ENCODE peak calls at places on chromosomes 1 and 21, in eight cellular contexts. One of them, this sample, is unnamed.

GRCh38 chr1:2628191-2628932 is 4.5 kb downstream of the MMEL1 start:
- DNase-seq in HCT116: no peak
- DNase-seq in OCI-LY7: no peak
- DNase-seq in MM.1S: no peak
- DNase-seq in hepatocyte: no peak
- DNase-seq in GM23248: no peak
- DNase-seq in PC-3: no peak
- DNase-seq in GM23338: peak; percentile 32
- DNase-seq in this sample: peak; percentile 39

GRCh38 chr21:36647279-36648093 is 51.4 kb upstream of the SIM2 start:
- DNase-seq in MM.1S: no peak
- DNase-seq in hepatocyte: peak; percentile 70
- DNase-seq in HCT116: no peak
- DNase-seq in PC-3: peak; percentile 89
- DNase-seq in GM23248: no peak
- DNase-seq in OCI-LY7: no peak
- DNase-seq in GM23338: peak; percentile 73
- DNase-seq in this sample: peak; percentile 45

GRCh38 chr1:88791192-88791591 is 100.2 kb downstream of the GTF2B start:
- DNase-seq in HCT116: no peak
- DNase-seq in PC-3: no peak
- DNase-seq in hepatocyte: no peak
- DNase-seq in MM.1S: no peak
- DNase-seq in GM23248: peak; percentile 33
- DNase-seq in OCI-LY7: no peak
- DNase-seq in GM23338: no peak
- DNase-seq in this sample: no peak

GRCh38 chr21:45488839-45489479 is 53.3 kb downstream of the SLC19A1 start:
- DNase-seq in OCI-LY7: no peak
- DNase-seq in GM23248: no peak
- DNase-seq in GM23338: peak; percentile 66
- DNase-seq in PC-3: no peak
- DNase-seq in MM.1S: no peak
- DNase-seq in hepatocyte: no peak
- DNase-seq in HCT116: no peak
- DNase-seq in this sample: peak; percentile 52

GRCh38 chr1:207423560-207424292 is 30.4 kb upstream of the CR2 start:
- DNase-seq in GM23338: peak; percentile 67
- DNase-seq in OCI-LY7: no peak
- DNase-seq in MM.1S: no peak
- DNase-seq in hepatocyte: peak; percentile 10
- DNase-seq in GM23248: no peak
- DNase-seq in PC-3: peak; percentile 19
- DNase-seq in HCT116: no peak
- DNase-seq in this sample: peak; percentile 25

GRCh38 chr1:197151185-197151584 is 4.7 kb upstream of the ASPM start:
- DNase-seq in OCI-LY7: no peak
- DNase-seq in hepatocyte: no peak
- DNase-seq in HCT116: no peak
- DNase-seq in MM.1S: no peak
- DNase-seq in PC-3: no peak
- DNase-seq in GM23338: no peak
- DNase-seq in GM23248: no peak
- DNase-seq in this sample: no peak

GRCh38 chr1:32709075-32709474 is 6.5 kb upstream of the SYNC start:
- DNase-seq in GM23338: no peak
- DNase-seq in MM.1S: no peak
- DNase-seq in GM23248: no peak
- DNase-seq in PC-3: no peak
- DNase-seq in HCT116: no peak
- DNase-seq in OCI-LY7: no peak
- DNase-seq in hepatocyte: no peak
- DNase-seq in this sample: no peak

GRCh38 chr1:118785246-118785645 is 202.9 kb downstream of the TBX15 start:
- DNase-seq in MM.1S: peak; percentile 16
- DNase-seq in GM23248: peak; percentile 30
- DNase-seq in GM23338: no peak
- DNase-seq in OCI-LY7: no peak
- DNase-seq in HCT116: no peak
- DNase-seq in PC-3: peak; percentile 46
- DNase-seq in hepatocyte: no peak
- DNase-seq in this sample: peak; percentile 4

GRCh38 chr1:1962752-1963151 is 40.8 kb downstream of the CFAP74 start:
- DNase-seq in GM23338: no peak
- DNase-seq in hepatocyte: no peak
- DNase-seq in GM23248: no peak
- DNase-seq in MM.1S: no peak
- DNase-seq in OCI-LY7: no peak
- DNase-seq in HCT116: no peak
- DNase-seq in PC-3: no peak
- DNase-seq in this sample: no peak

GRCh38 chr21:42865361-42866160 is 13.8 kb downstream of the WDR4 start:
- DNase-seq in MM.1S: no peak
- DNase-seq in PC-3: no peak
- DNase-seq in hepatocyte: no peak
- DNase-seq in HCT116: no peak
- DNase-seq in GM23248: peak; percentile 50
- DNase-seq in GM23338: no peak
- DNase-seq in OCI-LY7: no peak
- DNase-seq in this sample: no peak

GRCh38 chr1:98749152-98749756 is 87.7 kb downstream of the SNX7 start:
- DNase-seq in GM23248: peak; percentile 30
- DNase-seq in MM.1S: peak; percentile 29
- DNase-seq in PC-3: peak; percentile 65
- DNase-seq in HCT116: no peak
- DNase-seq in OCI-LY7: peak; percentile 37
- DNase-seq in hepatocyte: peak; percentile 11
- DNase-seq in GM23338: no peak
- DNase-seq in this sample: no peak

GRCh38 chr1:114009393-114009792 is 30.1 kb downstream of the OLFML3 start:
- DNase-seq in hepatocyte: no peak
- DNase-seq in PC-3: peak; percentile 34
- DNase-seq in HCT116: no peak
- DNase-seq in GM23338: no peak
- DNase-seq in GM23248: peak; percentile 56
- DNase-seq in MM.1S: no peak
- DNase-seq in OCI-LY7: no peak
- DNase-seq in this sample: no peak

DNA sequence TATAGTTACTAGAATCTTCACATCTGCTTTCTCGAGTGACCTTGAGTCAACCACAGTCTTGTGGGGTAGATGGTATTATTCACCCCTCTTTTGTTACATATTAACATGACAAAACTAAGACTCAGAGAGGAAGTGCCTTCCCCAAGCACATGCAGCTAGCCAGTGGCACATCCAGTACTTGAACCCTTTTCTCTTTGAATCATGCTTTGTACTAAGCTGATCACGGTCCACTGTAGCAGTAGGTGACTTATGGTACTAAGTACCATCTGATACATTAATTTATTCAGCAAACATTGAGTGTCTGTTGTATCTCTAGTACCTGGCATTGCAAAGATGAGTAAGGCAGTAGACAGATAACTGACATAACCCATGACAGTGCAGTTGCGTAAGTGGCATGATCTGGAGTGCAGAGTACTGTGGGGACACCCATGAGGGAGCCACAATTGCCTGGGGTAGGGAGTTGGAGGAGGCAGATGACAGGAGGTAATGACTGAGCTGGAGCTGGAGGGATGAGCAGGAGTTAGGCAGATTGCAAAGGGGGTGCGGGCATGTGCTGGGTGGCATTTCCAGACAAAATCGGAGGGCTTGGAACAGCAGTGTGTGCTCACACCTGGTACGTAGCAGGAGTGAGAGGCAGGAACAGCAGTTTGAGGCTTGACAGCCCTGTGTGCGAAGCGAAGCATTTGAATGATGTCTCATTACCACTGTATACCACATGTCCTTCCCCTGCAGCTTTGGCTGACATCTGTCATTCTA is 29.8 kb downstream of the UCK2 start:
- DNase-seq in OCI-LY7: no peak
- DNase-seq in hepatocyte: peak; percentile 14
- DNase-seq in HCT116: no peak
- DNase-seq in GM23248: peak; percentile 77
- DNase-seq in MM.1S: no peak
- DNase-seq in GM23338: peak; percentile 56
- DNase-seq in PC-3: no peak
- DNase-seq in this sample: no peak
- TF ChIP-seq EZH2phosphoT487 in OCI-LY7: no peak
- TF ChIP-seq EZH2phosphoT487 in hepatocyte: no peak
- TF ChIP-seq EZH2phosphoT487 in HCT116: no peak
- TF ChIP-seq EZH2phosphoT487 in GM23248: no peak
- TF ChIP-seq EZH2phosphoT487 in MM.1S: no peak
- TF ChIP-seq EZH2phosphoT487 in GM23338: no peak
- TF ChIP-seq EZH2phosphoT487 in PC-3: no peak
- TF ChIP-seq EZH2phosphoT487 in this sample: no peak

GRCh38 chr21:37874481-37874880 is 41.8 kb downstream of the KCNJ6 start:
- DNase-seq in GM23248: no peak
- DNase-seq in hepatocyte: no peak
- DNase-seq in PC-3: no peak
- DNase-seq in OCI-LY7: no peak
- DNase-seq in GM23338: no peak
- DNase-seq in HCT116: no peak
- DNase-seq in MM.1S: no peak
- DNase-seq in this sample: no peak

GRCh38 chr21:37871121-37871862 is 45.0 kb downstream of the KCNJ6 start:
- DNase-seq in PC-3: peak; percentile 10
- DNase-seq in hepatocyte: no peak
- DNase-seq in GM23248: peak; percentile 91
- DNase-seq in MM.1S: no peak
- DNase-seq in HCT116: no peak
- DNase-seq in GM23338: no peak
- DNase-seq in OCI-LY7: no peak
- DNase-seq in this sample: no peak

GRCh38 chr21:37870229-37870628 is 46.0 kb downstream of the KCNJ6 start:
- DNase-seq in GM23338: no peak
- DNase-seq in HCT116: no peak
- DNase-seq in PC-3: no peak
- DNase-seq in GM23248: no peak
- DNase-seq in hepatocyte: no peak
- DNase-seq in OCI-LY7: no peak
- DNase-seq in MM.1S: no peak
- DNase-seq in this sample: no peak

GRCh38 chr21:37874904-37875780 is 41.1 kb downstream of the KCNJ6 start:
- DNase-seq in PC-3: no peak
- DNase-seq in hepatocyte: no peak
- DNase-seq in GM23338: no peak
- DNase-seq in MM.1S: peak; percentile 74
- DNase-seq in OCI-LY7: no peak
- DNase-seq in GM23248: no peak
- DNase-seq in HCT116: no peak
- DNase-seq in this sample: no peak

GRCh38 chr21:37873655-37874054 is 42.6 kb downstream of the KCNJ6 start:
- DNase-seq in GM23338: peak; percentile 52
- DNase-seq in MM.1S: no peak
- DNase-seq in hepatocyte: peak; percentile 31
- DNase-seq in HCT116: no peak
- DNase-seq in GM23248: peak; percentile 33
- DNase-seq in OCI-LY7: no peak
- DNase-seq in PC-3: peak; percentile 8
- DNase-seq in this sample: no peak
- H2AFZ ChIP-seq in GM23338: no peak overlapping the region
- H2AFZ ChIP-seq in MM.1S: no peak overlapping the region
- H2AFZ ChIP-seq in hepatocyte: no peak overlapping the region
- H2AFZ ChIP-seq in HCT116: no peak overlapping the region
- H2AFZ ChIP-seq in GM23248: no peak overlapping the region
- H2AFZ ChIP-seq in OCI-LY7: no peak overlapping the region
- H2AFZ ChIP-seq in PC-3: no peak overlapping the region
- H2AFZ ChIP-seq in this sample: no peak overlapping the region

GRCh38 chr1:52238887-52239707 is 97.2 kb downstream of the ZFYVE9 start:
- DNase-seq in PC-3: peak; percentile 51
- DNase-seq in OCI-LY7: no peak
- DNase-seq in HCT116: no peak
- DNase-seq in GM23248: peak; percentile 38
- DNase-seq in GM23338: no peak
- DNase-seq in hepatocyte: no peak
- DNase-seq in MM.1S: no peak
- DNase-seq in this sample: no peak

GRCh38 chr1:52239708-52240001 is 97.8 kb downstream of the ZFYVE9 start:
- DNase-seq in PC-3: peak; percentile 21
- DNase-seq in hepatocyte: no peak
- DNase-seq in OCI-LY7: peak; percentile 24
- DNase-seq in GM23338: no peak
- DNase-seq in HCT116: no peak
- DNase-seq in GM23248: no peak
- DNase-seq in MM.1S: peak; percentile 51
- DNase-seq in this sample: no peak

GRCh38 chr1:52238474-52238873 is 96.6 kb downstream of the ZFYVE9 start:
- DNase-seq in hepatocyte: no peak
- DNase-seq in MM.1S: no peak
- DNase-seq in GM23248: peak; percentile 86
- DNase-seq in OCI-LY7: no peak
- DNase-seq in GM23338: no peak
- DNase-seq in PC-3: peak; percentile 77
- DNase-seq in HCT116: no peak
- DNase-seq in this sample: no peak

GRCh38 chr1:52234708-52235107 is 92.8 kb downstream of the ZFYVE9 start:
- DNase-seq in GM23338: no peak
- DNase-seq in OCI-LY7: no peak
- DNase-seq in HCT116: no peak
- DNase-seq in GM23248: peak; percentile 10
- DNase-seq in MM.1S: no peak
- DNase-seq in PC-3: peak; percentile 14
- DNase-seq in hepatocyte: no peak
- DNase-seq in this sample: no peak

DNA sequence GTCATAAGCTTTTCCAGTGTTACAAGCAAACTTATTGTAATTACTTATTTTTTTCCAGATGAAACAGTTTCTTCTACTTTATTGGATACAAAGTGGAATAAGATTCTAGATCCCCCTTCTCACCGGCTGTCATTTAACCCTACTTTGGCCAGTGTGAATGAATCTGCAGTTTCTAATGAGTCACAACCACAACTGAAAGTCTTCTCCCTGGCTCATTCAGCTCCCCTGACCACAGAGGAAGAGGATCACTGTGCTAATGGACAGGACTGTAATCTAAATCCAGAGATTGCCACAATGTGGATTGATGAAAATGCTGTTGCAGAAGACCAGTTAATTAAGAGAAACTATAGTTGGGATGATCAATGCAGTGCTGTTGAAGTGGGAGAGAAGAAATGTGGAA is 95.5 kb downstream of the ZFYVE9 start:
- DNase-seq in HCT116: no peak
- DNase-seq in OCI-LY7: no peak
- DNase-seq in GM23338: no peak
- DNase-seq in GM23248: peak; percentile 75
- DNase-seq in hepatocyte: no peak
- DNase-seq in MM.1S: no peak
- DNase-seq in PC-3: peak; percentile 66
- DNase-seq in this sample: no peak
- TF ChIP-seq EZH2phosphoT487 in HCT116: no peak
- TF ChIP-seq EZH2phosphoT487 in OCI-LY7: no peak
- TF ChIP-seq EZH2phosphoT487 in GM23338: no peak
- TF ChIP-seq EZH2phosphoT487 in GM23248: peak; percentile 38
- TF ChIP-seq EZH2phosphoT487 in hepatocyte: no peak
- TF ChIP-seq EZH2phosphoT487 in MM.1S: no peak
- TF ChIP-seq EZH2phosphoT487 in PC-3: no peak
- TF ChIP-seq EZH2phosphoT487 in this sample: no peak

DNA sequence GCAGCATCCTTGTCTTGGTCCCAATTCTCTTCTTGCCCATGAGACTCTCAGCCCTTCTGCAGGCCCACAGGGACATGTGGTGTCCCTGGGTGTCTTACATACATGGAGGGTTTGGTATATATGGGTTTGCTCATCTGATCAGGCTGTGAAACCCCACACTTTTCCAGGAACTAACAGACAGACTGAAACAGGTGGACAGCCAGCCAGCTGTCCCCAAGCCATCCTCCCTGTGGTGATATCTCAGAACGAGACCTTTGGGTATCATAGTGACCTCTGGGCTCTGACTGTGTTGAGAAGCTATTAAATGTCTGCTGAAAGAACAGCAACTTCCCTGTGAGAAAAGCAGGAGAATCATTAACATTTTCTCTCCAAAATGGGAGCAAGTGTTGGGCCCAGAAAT is 115.5 kb upstream of the PAXBP1 start:
- DNase-seq in OCI-LY7: no peak
- DNase-seq in GM23338: no peak
- DNase-seq in HCT116: no peak
- DNase-seq in hepatocyte: no peak
- DNase-seq in PC-3: no peak
- DNase-seq in GM23248: no peak
- DNase-seq in MM.1S: no peak
- DNase-seq in this sample: no peak
- H2AFZ ChIP-seq in OCI-LY7: no peak overlapping the region
- H2AFZ ChIP-seq in GM23338: no peak overlapping the region
- H2AFZ ChIP-seq in HCT116: no peak overlapping the region
- H2AFZ ChIP-seq in hepatocyte: no peak overlapping the region
- H2AFZ ChIP-seq in PC-3: no peak overlapping the region
- H2AFZ ChIP-seq in GM23248: no peak overlapping the region
- H2AFZ ChIP-seq in MM.1S: peak overlapping the region; percentile 67
- H2AFZ ChIP-seq in this sample: no peak overlapping the region

This sample was measured in neural progenitor cell.